ENCODE peak calls at places on chromosomes 2 and 18, in ten cellular contexts. One of them, this sample, is unnamed.

GRCh38 chr2:36680012-36680411 is 16.5 kb upstream of the VIT start:
- DNase-seq in osteoblast: no peak
- DNase-seq in astrocyte: no peak
- DNase-seq in tibial artery: no peak
- DNase-seq in Panc1: no peak
- DNase-seq in PC-9: no peak
- DNase-seq in cardiac fibroblast: no peak
- DNase-seq in uterus: no peak
- DNase-seq in psoas muscle: no peak
- DNase-seq in neural progenitor cell: no peak
- DNase-seq in this sample: no peak

GRCh38 chr2:110101280-110101844 is 14.3 kb downstream of the MALL start:
- DNase-seq in osteoblast: peak; percentile 95
- DNase-seq in astrocyte: peak; percentile 100
- DNase-seq in tibial artery: peak; percentile 99
- DNase-seq in Panc1: peak; percentile 95
- DNase-seq in PC-9: peak; percentile 98
- DNase-seq in cardiac fibroblast: peak; percentile 100
- DNase-seq in uterus: peak; percentile 85
- DNase-seq in psoas muscle: peak; percentile 96
- DNase-seq in neural progenitor cell: no peak
- DNase-seq in this sample: no peak

GRCh38 chr2:238379096-238379810 is 47.5 kb upstream of the ASB1 start:
- DNase-seq in osteoblast: peak; percentile 82
- DNase-seq in astrocyte: peak; percentile 88
- DNase-seq in tibial artery: no peak
- DNase-seq in Panc1: no peak
- DNase-seq in PC-9: peak; percentile 31
- DNase-seq in cardiac fibroblast: peak; percentile 77
- DNase-seq in uterus: no peak
- DNase-seq in psoas muscle: no peak
- DNase-seq in neural progenitor cell: no peak
- DNase-seq in this sample: peak; percentile 56

GRCh38 chr2:74735544-74735943 is 81.5 kb downstream of the SEMA4F start:
- DNase-seq in osteoblast: no peak
- DNase-seq in astrocyte: no peak
- DNase-seq in tibial artery: no peak
- DNase-seq in Panc1: no peak
- DNase-seq in PC-9: no peak
- DNase-seq in cardiac fibroblast: no peak
- DNase-seq in uterus: no peak
- DNase-seq in psoas muscle: no peak
- DNase-seq in neural progenitor cell: peak; percentile 61
- DNase-seq in this sample: no peak

GRCh38 chr2:13662055-13662454 is 945.3 kb downstream of the TRIB2 start:
- DNase-seq in osteoblast: no peak
- DNase-seq in astrocyte: peak; percentile 35
- DNase-seq in tibial artery: no peak
- DNase-seq in Panc1: no peak
- DNase-seq in PC-9: no peak
- DNase-seq in cardiac fibroblast: no peak
- DNase-seq in uterus: no peak
- DNase-seq in psoas muscle: no peak
- DNase-seq in neural progenitor cell: no peak
- DNase-seq in this sample: no peak

GRCh38 chr18:79902075-79902474 is 49.4 kb downstream of the SLC66A2 start:
- DNase-seq in osteoblast: no peak
- DNase-seq in astrocyte: no peak
- DNase-seq in tibial artery: peak; percentile 65
- DNase-seq in Panc1: no peak
- DNase-seq in PC-9: no peak
- DNase-seq in cardiac fibroblast: no peak
- DNase-seq in uterus: peak; percentile 11
- DNase-seq in psoas muscle: no peak
- DNase-seq in neural progenitor cell: no peak
- DNase-seq in this sample: no peak

GRCh38 chr18:76847926-76848325 is 25.6 kb downstream of the ZNF236 start:
- DNase-seq in osteoblast: no peak
- DNase-seq in astrocyte: no peak
- DNase-seq in tibial artery: no peak
- DNase-seq in Panc1: no peak
- DNase-seq in PC-9: no peak
- DNase-seq in cardiac fibroblast: no peak
- DNase-seq in uterus: no peak
- DNase-seq in psoas muscle: no peak
- DNase-seq in neural progenitor cell: peak; percentile 27
- DNase-seq in this sample: no peak

GRCh38 chr2:8309131-8309530 is 372.7 kb upstream of the ID2 start:
- DNase-seq in osteoblast: no peak
- DNase-seq in astrocyte: no peak
- DNase-seq in tibial artery: no peak
- DNase-seq in Panc1: no peak
- DNase-seq in PC-9: no peak
- DNase-seq in cardiac fibroblast: no peak
- DNase-seq in uterus: no peak
- DNase-seq in psoas muscle: no peak
- DNase-seq in neural progenitor cell: no peak
- DNase-seq in this sample: no peak

GRCh38 chr2:191931332-191931731 is 84.4 kb upstream of the CAVIN2 start:
- DNase-seq in osteoblast: no peak
- DNase-seq in astrocyte: no peak
- DNase-seq in tibial artery: no peak
- DNase-seq in Panc1: no peak
- DNase-seq in PC-9: no peak
- DNase-seq in cardiac fibroblast: no peak
- DNase-seq in uterus: no peak
- DNase-seq in psoas muscle: no peak
- DNase-seq in neural progenitor cell: no peak
- DNase-seq in this sample: peak; percentile 9

GRCh38 chr2:36818542-36818941 is 122.0 kb downstream of the VIT start:
- DNase-seq in osteoblast: peak; percentile 25
- DNase-seq in astrocyte: no peak
- DNase-seq in tibial artery: no peak
- DNase-seq in Panc1: no peak
- DNase-seq in PC-9: no peak
- DNase-seq in cardiac fibroblast: no peak
- DNase-seq in uterus: no peak
- DNase-seq in psoas muscle: no peak
- DNase-seq in neural progenitor cell: no peak
- DNase-seq in this sample: no peak

GRCh38 chr2:236749346-236749745 is 179.7 kb downstream of the ACKR3 start:
- DNase-seq in osteoblast: no peak
- DNase-seq in astrocyte: peak; percentile 90
- DNase-seq in tibial artery: peak; percentile 55
- DNase-seq in Panc1: no peak
- DNase-seq in PC-9: peak; percentile 59
- DNase-seq in cardiac fibroblast: no peak
- DNase-seq in uterus: no peak
- DNase-seq in psoas muscle: no peak
- DNase-seq in neural progenitor cell: no peak
- DNase-seq in this sample: no peak

DNA sequence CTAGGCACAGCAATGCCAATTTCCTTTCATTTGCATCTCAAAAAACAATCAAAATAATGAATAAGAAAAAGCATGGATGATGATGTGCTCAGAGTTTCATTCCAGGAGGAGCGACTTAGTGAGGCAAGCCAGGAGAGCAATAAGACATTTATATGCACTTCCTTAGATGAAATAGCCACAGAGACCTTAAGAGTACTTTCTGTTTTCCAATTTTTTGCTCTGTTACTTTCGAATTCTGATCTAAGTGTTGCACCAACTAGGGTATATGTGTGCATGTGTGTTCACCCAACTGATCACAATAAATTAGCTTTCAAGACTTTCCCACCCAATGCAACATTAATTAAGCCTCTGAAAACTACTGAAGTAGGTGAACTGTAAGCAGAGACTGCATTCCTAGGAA is 709 bp downstream of the RAB27B start:
- DNase-seq in osteoblast: peak; percentile 45
- DNase-seq in astrocyte: no peak
- DNase-seq in tibial artery: no peak
- DNase-seq in Panc1: no peak
- DNase-seq in PC-9: no peak
- DNase-seq in cardiac fibroblast: peak; percentile 19
- DNase-seq in uterus: no peak
- DNase-seq in psoas muscle: no peak
- DNase-seq in neural progenitor cell: no peak
- DNase-seq in this sample: no peak
- H3K4me3 ChIP-seq in osteoblast: peak overlapping the region; percentile 72
- H3K4me3 ChIP-seq in astrocyte: peak overlapping the region; percentile 74
- H3K4me3 ChIP-seq in tibial artery: peak overlapping the region; percentile 39
- H3K4me3 ChIP-seq in Panc1: peak overlapping the region; percentile 74
- H3K4me3 ChIP-seq in PC-9: peak overlapping the region; percentile 95
- H3K4me3 ChIP-seq in cardiac fibroblast: peak overlapping the region; percentile 69
- H3K4me3 ChIP-seq in uterus: peak overlapping the region; percentile 41
- H3K4me3 ChIP-seq in psoas muscle: peak overlapping the region; percentile 51
- H3K4me3 ChIP-seq in neural progenitor cell: peak overlapping the region; percentile 63
- H3K4me3 ChIP-seq in this sample: no peak overlapping the region

GRCh38 chr2:96236882-96237281 is 28.3 kb upstream of the STARD7 start:
- DNase-seq in osteoblast: no peak
- DNase-seq in astrocyte: no peak
- DNase-seq in tibial artery: no peak
- DNase-seq in Panc1: no peak
- DNase-seq in PC-9: no peak
- DNase-seq in cardiac fibroblast: no peak
- DNase-seq in uterus: no peak
- DNase-seq in psoas muscle: no peak
- DNase-seq in neural progenitor cell: no peak
- DNase-seq in this sample: no peak

GRCh38 chr2:96231316-96231715 is 22.7 kb upstream of the STARD7 start:
- DNase-seq in osteoblast: no peak
- DNase-seq in astrocyte: no peak
- DNase-seq in tibial artery: peak; percentile 20
- DNase-seq in Panc1: no peak
- DNase-seq in PC-9: no peak
- DNase-seq in cardiac fibroblast: no peak
- DNase-seq in uterus: no peak
- DNase-seq in psoas muscle: no peak
- DNase-seq in neural progenitor cell: no peak
- DNase-seq in this sample: no peak

GRCh38 chr2:96238266-96238665 is 27.5 kb downstream of the TMEM127 start:
- DNase-seq in osteoblast: no peak
- DNase-seq in astrocyte: no peak
- DNase-seq in tibial artery: no peak
- DNase-seq in Panc1: no peak
- DNase-seq in PC-9: no peak
- DNase-seq in cardiac fibroblast: no peak
- DNase-seq in uterus: no peak
- DNase-seq in psoas muscle: no peak
- DNase-seq in neural progenitor cell: no peak
- DNase-seq in this sample: no peak

GRCh38 chr2:96239091-96239490 is 26.7 kb downstream of the TMEM127 start:
- DNase-seq in osteoblast: no peak
- DNase-seq in astrocyte: no peak
- DNase-seq in tibial artery: no peak
- DNase-seq in Panc1: no peak
- DNase-seq in PC-9: no peak
- DNase-seq in cardiac fibroblast: no peak
- DNase-seq in uterus: no peak
- DNase-seq in psoas muscle: no peak
- DNase-seq in neural progenitor cell: no peak
- DNase-seq in this sample: no peak

DNA sequence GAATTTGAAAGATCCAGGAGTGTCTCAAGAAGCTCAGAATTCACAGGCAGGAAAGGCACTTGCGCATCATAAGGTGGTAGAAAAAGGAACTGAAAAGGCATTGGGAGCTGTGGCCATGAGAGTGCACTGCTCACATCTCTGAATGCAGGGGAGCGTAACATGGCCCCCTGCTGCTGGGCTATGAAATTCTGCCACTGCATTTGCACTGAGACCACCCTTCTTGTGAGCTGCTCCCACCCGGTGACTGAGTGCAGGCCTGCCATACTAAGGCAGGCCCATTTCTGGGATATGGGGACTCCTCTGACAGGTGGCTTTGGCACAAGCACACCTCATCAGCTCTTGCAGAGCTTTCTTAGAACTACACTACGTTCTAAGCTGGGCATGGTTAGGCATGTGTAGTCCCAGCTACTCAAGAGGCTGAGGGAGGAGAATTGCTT is 25.3 kb upstream of the STARD7 start:
- DNase-seq in osteoblast: peak; percentile 14
- DNase-seq in astrocyte: no peak
- DNase-seq in tibial artery: no peak
- DNase-seq in Panc1: no peak
- DNase-seq in PC-9: no peak
- DNase-seq in cardiac fibroblast: no peak
- DNase-seq in uterus: no peak
- DNase-seq in psoas muscle: no peak
- DNase-seq in neural progenitor cell: no peak
- DNase-seq in this sample: peak; percentile 81
- TF ChIP-seq CTCF in osteoblast: no peak
- TF ChIP-seq CTCF in astrocyte: no peak
- TF ChIP-seq CTCF in tibial artery: no peak
- TF ChIP-seq CTCF in Panc1: no peak
- TF ChIP-seq CTCF in PC-9: no peak
- TF ChIP-seq CTCF in cardiac fibroblast: no peak
- TF ChIP-seq CTCF in uterus: no peak
- TF ChIP-seq CTCF in psoas muscle: no peak
- TF ChIP-seq CTCF in neural progenitor cell: no peak
- TF ChIP-seq CTCF in this sample: peak; percentile 38

GRCh38 chr2:164840458-164840929 is 1.1 kb downstream of the COBLL1 start:
- DNase-seq in osteoblast: peak; percentile 68
- DNase-seq in astrocyte: no peak
- DNase-seq in tibial artery: peak; percentile 76
- DNase-seq in Panc1: no peak
- DNase-seq in PC-9: peak; percentile 19
- DNase-seq in cardiac fibroblast: no peak
- DNase-seq in uterus: peak; percentile 20
- DNase-seq in psoas muscle: peak; percentile 69
- DNase-seq in neural progenitor cell: peak; percentile 24
- DNase-seq in this sample: no peak
- H3K4me3 ChIP-seq in osteoblast: peak overlapping the region; percentile 86
- H3K4me3 ChIP-seq in astrocyte: peak overlapping the region; percentile 78
- H3K4me3 ChIP-seq in tibial artery: peak overlapping the region; percentile 96
- H3K4me3 ChIP-seq in Panc1: peak overlapping the region; percentile 64
- H3K4me3 ChIP-seq in PC-9: peak overlapping the region; percentile 85
- H3K4me3 ChIP-seq in cardiac fibroblast: peak overlapping the region; percentile 86
- H3K4me3 ChIP-seq in uterus: peak overlapping the region; percentile 74
- H3K4me3 ChIP-seq in psoas muscle: peak overlapping the region; percentile 90
- H3K4me3 ChIP-seq in neural progenitor cell: peak overlapping the region; percentile 91
- H3K4me3 ChIP-seq in this sample: no peak overlapping the region

DNA sequence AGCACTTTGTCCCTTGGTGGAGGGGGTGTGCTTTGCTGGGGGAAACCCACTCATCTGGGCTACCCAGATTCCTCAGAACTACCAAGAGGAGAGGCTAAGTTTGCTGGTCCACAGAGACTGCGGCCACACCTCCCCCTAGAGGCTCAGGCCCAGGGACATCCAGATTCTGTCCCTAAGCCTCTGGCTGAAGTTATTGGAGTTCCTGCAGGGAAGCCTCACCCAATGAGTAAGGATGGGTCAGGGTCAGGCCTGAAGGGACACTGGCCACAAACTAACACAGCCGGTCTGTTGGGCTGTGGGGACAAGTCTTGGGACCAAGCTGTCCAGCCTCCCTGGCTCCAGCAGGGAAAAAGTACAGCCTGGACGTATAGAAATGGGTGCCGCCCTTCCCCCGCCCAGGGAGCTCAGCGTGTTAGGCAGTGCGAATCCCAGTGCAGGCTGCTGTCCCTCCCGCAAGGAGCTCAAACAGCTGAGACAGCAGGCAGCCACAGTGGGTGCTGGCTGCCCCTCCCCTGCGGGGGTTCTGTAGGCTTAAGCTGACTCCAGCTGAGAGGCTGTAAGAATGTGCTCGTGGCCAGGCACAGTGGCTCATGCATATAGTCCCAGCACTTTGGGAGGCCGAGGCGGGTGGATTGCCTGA is 86.9 kb upstream of the ARL5A start:
- DNase-seq in osteoblast: no peak
- DNase-seq in astrocyte: no peak
- DNase-seq in tibial artery: no peak
- DNase-seq in Panc1: no peak
- DNase-seq in PC-9: no peak
- DNase-seq in cardiac fibroblast: no peak
- DNase-seq in uterus: no peak
- DNase-seq in psoas muscle: no peak
- DNase-seq in neural progenitor cell: no peak
- DNase-seq in this sample: no peak
- TF ChIP-seq CTCF in osteoblast: no peak
- TF ChIP-seq CTCF in astrocyte: no peak
- TF ChIP-seq CTCF in tibial artery: no peak
- TF ChIP-seq CTCF in Panc1: no peak
- TF ChIP-seq CTCF in PC-9: no peak
- TF ChIP-seq CTCF in cardiac fibroblast: no peak
- TF ChIP-seq CTCF in uterus: no peak
- TF ChIP-seq CTCF in psoas muscle: no peak
- TF ChIP-seq CTCF in neural progenitor cell: no peak
- TF ChIP-seq CTCF in this sample: no peak